ENCODE peak calls at places on chromosome 7, in four cellular contexts. One of them, this sample, is unnamed.

GRCh38 chr7:156275292-156275691 is 365.3 kb upstream of the RNF32 start:
- DNase-seq in cardiac fibroblast: no peak
- DNase-seq in GM03348: no peak
- DNase-seq in IMR-90: no peak
- DNase-seq in this sample: no peak

GRCh38 chr7:117979954-117980497 is 106.8 kb upstream of the CTTNBP2 start:
- DNase-seq in cardiac fibroblast: no peak
- DNase-seq in GM03348: no peak
- DNase-seq in IMR-90: no peak
- DNase-seq in this sample: no peak

GRCh38 chr7:136087881-136088280 is 110.7 kb upstream of the MTPN start:
- DNase-seq in cardiac fibroblast: no peak
- DNase-seq in GM03348: no peak
- DNase-seq in IMR-90: no peak
- DNase-seq in this sample: no peak

GRCh38 chr7:93011351-93012294 is 106.2 kb downstream of the SAMD9 start:
- DNase-seq in cardiac fibroblast: peak
- DNase-seq in GM03348: peak
- DNase-seq in IMR-90: peak
- DNase-seq in this sample: no peak

GRCh38 chr7:50349963-50350944 is 45.7 kb downstream of the IKZF1 start:
- DNase-seq in cardiac fibroblast: no peak
- DNase-seq in GM03348: no peak
- DNase-seq in IMR-90: no peak
- DNase-seq in this sample: no peak

GRCh38 chr7:122340427-122340826 is 35.9 kb upstream of the FEZF1 start:
- DNase-seq in cardiac fibroblast: no peak
- DNase-seq in GM03348: no peak
- DNase-seq in IMR-90: no peak
- DNase-seq in this sample: no peak

GRCh38 chr7:127654404-127655392 is 2.7 kb downstream of the SND1 start:
- DNase-seq in cardiac fibroblast: peak
- DNase-seq in GM03348: peak
- DNase-seq in IMR-90: no peak
- DNase-seq in this sample: no peak

GRCh38 chr7:983182-984071 is 446 bp downstream of the CYP2W1 start:
- DNase-seq in cardiac fibroblast: no peak
- DNase-seq in GM03348: no peak
- DNase-seq in IMR-90: no peak
- DNase-seq in this sample: no peak

GRCh38 chr7:12653127-12653917 is 34.1 kb upstream of the ARL4A start:
- DNase-seq in cardiac fibroblast: peak
- DNase-seq in GM03348: no peak
- DNase-seq in IMR-90: peak
- DNase-seq in this sample: no peak

GRCh38 chr7:148060724-148061123 is 529.8 kb upstream of the C7orf33 start:
- DNase-seq in cardiac fibroblast: no peak
- DNase-seq in GM03348: no peak
- DNase-seq in IMR-90: no peak
- DNase-seq in this sample: no peak

GRCh38 chr7:14430921-14431320 is 441.5 kb upstream of the ETV1 start:
- DNase-seq in cardiac fibroblast: no peak
- DNase-seq in GM03348: no peak
- DNase-seq in IMR-90: no peak
- DNase-seq in this sample: no peak

GRCh38 chr7:73701357-73701995 is 18.0 kb downstream of the STX1A start:
- DNase-seq in cardiac fibroblast: peak
- DNase-seq in GM03348: peak
- DNase-seq in IMR-90: peak
- DNase-seq in this sample: no peak

GRCh38 chr7:36301914-36302771 is 87.5 kb upstream of the ANLN start:
- DNase-seq in cardiac fibroblast: peak
- DNase-seq in GM03348: no peak
- DNase-seq in IMR-90: no peak
- DNase-seq in this sample: no peak

GRCh38 chr7:17275749-17276671 is 22.4 kb upstream of the AHR start:
- DNase-seq in cardiac fibroblast: peak
- DNase-seq in GM03348: peak
- DNase-seq in IMR-90: peak
- DNase-seq in this sample: no peak

GRCh38 chr7:152435384-152436278 is at the start of gene KMT2C:
- DNase-seq in cardiac fibroblast: peak
- DNase-seq in GM03348: peak
- DNase-seq in IMR-90: peak
- DNase-seq in this sample: no peak

GRCh38 chr7:92641921-92642511 is 51.8 kb upstream of the FAM133B start:
- DNase-seq in cardiac fibroblast: peak
- DNase-seq in GM03348: peak
- DNase-seq in IMR-90: peak
- DNase-seq in this sample: no peak

GRCh38 chr7:151461096-151461941 is 21.4 kb upstream of the CRYGN start:
- DNase-seq in cardiac fibroblast: no peak
- DNase-seq in GM03348: no peak
- DNase-seq in IMR-90: no peak
- DNase-seq in this sample: no peak

GRCh38 chr7:45880433-45880860 is 7.6 kb upstream of the CCDC201 start:
- DNase-seq in cardiac fibroblast: no peak
- DNase-seq in GM03348: no peak
- DNase-seq in IMR-90: no peak
- DNase-seq in this sample: no peak

GRCh38 chr7:49773939-49774458 is 561 bp downstream of the VWC2 start:
- DNase-seq in cardiac fibroblast: no peak
- DNase-seq in GM03348: no peak
- DNase-seq in IMR-90: no peak
- DNase-seq in this sample: no peak

GRCh38 chr7:118755067-118755625 is 530.6 kb downstream of the ANKRD7 start:
- DNase-seq in cardiac fibroblast: no peak
- DNase-seq in GM03348: no peak
- DNase-seq in IMR-90: no peak
- DNase-seq in this sample: no peak

GRCh38 chr7:14021069-14021468 is 31.6 kb upstream of the ETV1 start:
- DNase-seq in cardiac fibroblast: peak
- DNase-seq in GM03348: peak
- DNase-seq in IMR-90: peak
- DNase-seq in this sample: no peak

GRCh38 chr7:101096331-101096956 is 11.2 kb downstream of the TRIM56 start:
- DNase-seq in cardiac fibroblast: no peak
- DNase-seq in GM03348: no peak
- DNase-seq in IMR-90: no peak
- DNase-seq in this sample: no peak

GRCh38 chr7:56063500-56063881 is 595 bp upstream of the SUMF2 start:
- DNase-seq in cardiac fibroblast: no peak
- DNase-seq in GM03348: no peak
- DNase-seq in IMR-90: no peak
- DNase-seq in this sample: no peak

GRCh38 chr7:136053689-136054485 is 76.7 kb upstream of the MTPN start:
- DNase-seq in cardiac fibroblast: no peak
- DNase-seq in GM03348: no peak
- DNase-seq in IMR-90: no peak
- DNase-seq in this sample: no peak

GRCh38 chr7:105617280-105618015 is 36.2 kb upstream of the EFCAB10 start:
- DNase-seq in cardiac fibroblast: no peak
- DNase-seq in GM03348: no peak
- DNase-seq in IMR-90: no peak
- DNase-seq in this sample: no peak

GRCh38 chr7:99000196-99000903 is 122.0 kb downstream of the TRRAP start:
- DNase-seq in cardiac fibroblast: no peak
- DNase-seq in GM03348: no peak
- DNase-seq in IMR-90: no peak
- DNase-seq in this sample: no peak

GRCh38 chr7:157276731-157277562 is 59.9 kb upstream of the DNAJB6 start:
- DNase-seq in cardiac fibroblast: peak
- DNase-seq in GM03348: peak
- DNase-seq in IMR-90: peak
- DNase-seq in this sample: no peak

GRCh38 chr7:81627565-81628287 is 142.1 kb downstream of the HGF start:
- DNase-seq in cardiac fibroblast: peak
- DNase-seq in GM03348: no peak
- DNase-seq in IMR-90: peak
- DNase-seq in this sample: no peak

GRCh38 chr7:95718556-95719410 is 53.6 kb upstream of the DYNC1I1 start:
- DNase-seq in cardiac fibroblast: peak
- DNase-seq in GM03348: peak
- DNase-seq in IMR-90: peak
- DNase-seq in this sample: no peak

GRCh38 chr7:137579913-137580640 is 236.5 kb upstream of the PTN start:
- DNase-seq in cardiac fibroblast: peak
- DNase-seq in GM03348: peak
- DNase-seq in IMR-90: peak
- DNase-seq in this sample: no peak

GRCh38 chr7:132861940-132862554 is 219.8 kb downstream of the CHCHD3 start:
- DNase-seq in cardiac fibroblast: no peak
- DNase-seq in GM03348: no peak
- DNase-seq in IMR-90: no peak
- DNase-seq in this sample: no peak